ENCODE peak calls at places on chromosomes 2 and 18, in eight cellular contexts. J, V, W, C, D, F, L and Q are unnamed samples.

GRCh38 chr18:12754511-12754910 is 51.7 kb downstream of the PSMG2 start:
- DNase-seq in J (no peak), V (no peak), W (no peak), C (no peak), D (no peak), F (no peak), L (no peak), Q (no peak)

GRCh38 chr2:95343429-95344207 is 46.5 kb downstream of the KCNIP3 start:
- DNase-seq in J (no peak), V (peak), W (no peak), C (no peak), D (no peak), F (no peak), L (no peak), Q (no peak)

GRCh38 chr2:234444888-234445287 is 52.0 kb downstream of the ARL4C start:
- DNase-seq in J (peak), V (no peak), W (no peak), C (peak), D (peak), F (peak), L (peak), Q (peak)

GRCh38 chr2:171034315-171034714 is 105.3 kb downstream of the GORASP2 start:
- DNase-seq in J (no peak), V (no peak), W (no peak), C (no peak), D (peak), F (no peak), L (no peak), Q (no peak)

GRCh38 chr2:126803422-126803775 is 95.3 kb upstream of the TEX51 start:
- DNase-seq in J (no peak), V (no peak), W (no peak), C (no peak), D (no peak), F (no peak), L (no peak), Q (no peak)

GRCh38 chr2:166167451-166167850 is 39.6 kb upstream of the SCN1A start:
- DNase-seq in J (no peak), V (no peak), W (no peak), C (no peak), D (peak), F (no peak), L (no peak), Q (no peak)

GRCh38 chr2:45992021-45992745 is 305.0 kb upstream of the EPAS1 start:
- DNase-seq in J (no peak), V (peak), W (no peak), C (peak), D (peak), F (peak), L (no peak), Q (no peak)

GRCh38 chr2:197674546-197674945 is 841 bp downstream of the RFTN2 start:
- DNase-seq in J (no peak), V (no peak), W (no peak), C (no peak), D (peak), F (no peak), L (no peak), Q (no peak)

GRCh38 chr18:27363918-27364317 is 178.8 kb upstream of the CHST9 start:
- DNase-seq in J (no peak), V (no peak), W (no peak), C (no peak), D (peak), F (peak), L (no peak), Q (no peak)

GRCh38 chr2:8580316-8581047 is 101.4 kb upstream of the ID2 start:
- DNase-seq in J (no peak), V (no peak), W (no peak), C (no peak), D (no peak), F (no peak), L (no peak), Q (no peak)

GRCh38 chr2:88091943-88092342 is 24.3 kb downstream of the SMYD1 start:
- DNase-seq in J (no peak), V (no peak), W (no peak), C (no peak), D (no peak), F (no peak), L (no peak), Q (no peak)

GRCh38 chr18:32470136-32470712 is 458 bp downstream of the GAREM1 start:
- DNase-seq in J (no peak), V (peak), W (peak), C (peak), D (peak), F (no peak), L (no peak), Q (no peak)

GRCh38 chr2:217954469-217954868 is 48.3 kb downstream of the TNS1 start:
- DNase-seq in J (no peak), V (peak), W (no peak), C (no peak), D (no peak), F (no peak), L (no peak), Q (no peak)

GRCh38 chr2:20050712-20051517 is 513 bp downstream of the LAPTM4A start:
- DNase-seq in J (no peak), V (peak), W (peak), C (peak), D (peak), F (peak), L (peak), Q (no peak)

GRCh38 chr2:105504459-105504858 is 105.6 kb upstream of the FHL2 start:
- DNase-seq in J (no peak), V (no peak), W (no peak), C (no peak), D (no peak), F (no peak), L (no peak), Q (no peak)

GRCh38 chr2:169714699-169715098 is 18.9 kb upstream of the KLHL23 start:
- DNase-seq in J (no peak), V (no peak), W (no peak), C (no peak), D (no peak), F (peak), L (no peak), Q (no peak)

GRCh38 chr18:62555135-62555534 is 32.3 kb downstream of the ZCCHC2 start:
- DNase-seq in J (no peak), V (no peak), W (no peak), C (no peak), D (peak), F (peak), L (no peak), Q (no peak)